ENCODE peak calls at places on chromosomes 2 and 18, in nine cellular contexts. L, V, G, U, F, N, H, K and E are unnamed samples.

GRCh38 chr2:40497251-40497859 is 45.5 kb upstream of the SLC8A1 start:
- DNase-seq in L (no peak), V (no peak), G (no peak), U (no peak), F (no peak), N (no peak), H (no peak), K (no peak), E (peak; percentile 20)

GRCh38 chr2:15941483-15941853 is 1.1 kb downstream of the MYCN start:
- DNase-seq in L (no peak), V (peak; percentile 57), G (peak; percentile 34), U (no peak), F (peak; percentile 10), N (peak; percentile 22), H (no peak), K (no peak), E (no peak)

GRCh38 chr18:10290244-10291240 is 163.9 kb upstream of the APCDD1 start:
- DNase-seq in L (no peak), V (no peak), G (no peak), U (no peak), F (no peak), N (no peak), H (no peak), K (no peak), E (no peak)

GRCh38 chr2:70127920-70128444 is 40.7 kb downstream of the PCBP1 start:
- DNase-seq in L (no peak), V (no peak), G (no peak), U (no peak), F (no peak), N (no peak), H (no peak), K (no peak), E (no peak)

GRCh38 chr2:165245081-165245480 is 5.9 kb downstream of the SCN2A start:
- DNase-seq in L (no peak), V (no peak), G (no peak), U (no peak), F (no peak), N (no peak), H (no peak), K (no peak), E (no peak)

GRCh38 chr2:88692187-88692586 is 714 bp downstream of the RPIA start:
- DNase-seq in L (no peak), V (peak; percentile 3), G (no peak), U (no peak), F (peak; percentile 46), N (peak; percentile 12), H (peak; percentile 14), K (no peak), E (peak; percentile 16)

GRCh38 chr18:62486290-62486964 is 36.4 kb upstream of the ZCCHC2 start:
- DNase-seq in L (peak; percentile 66), V (peak; percentile 73), G (no peak), U (no peak), F (peak; percentile 26), N (no peak), H (peak; percentile 96), K (peak; percentile 43), E (peak; percentile 58)

GRCh38 chr2:225002039-225002655 is 40.1 kb downstream of the DOCK10 start:
- DNase-seq in L (no peak), V (peak; percentile 61), G (no peak), U (peak; percentile 82), F (peak; percentile 70), N (peak; percentile 50), H (peak; percentile 31), K (peak; percentile 48), E (peak; percentile 46)

GRCh38 chr2:69385443-69386151 is 1.4 kb downstream of the GFPT1 start:
- DNase-seq in L (no peak), V (peak; percentile 29), G (no peak), U (peak; percentile 87), F (no peak), N (no peak), H (peak; percentile 84), K (no peak), E (no peak)

GRCh38 chr2:175597286-175597685 is 404.8 kb downstream of the LNPK start:
- DNase-seq in L (no peak), V (no peak), G (no peak), U (no peak), F (no peak), N (no peak), H (no peak), K (no peak), E (no peak)

GRCh38 chr2:186459009-186459408 is 27.1 kb upstream of the ZC3H15 start:
- DNase-seq in L (no peak), V (no peak), G (no peak), U (peak; percentile 8), F (no peak), N (no peak), H (peak; percentile 12), K (peak; percentile 31), E (no peak)